ENCODE peak calls at places on chromosomes 5 and 9, in seven cellular contexts. One of them, this sample, is unnamed.

GRCh38 chr5:53151713-53152458 is 42.3 kb upstream of the MOCS2 start:
- DNase-seq in ovary: no peak
- DNase-seq in left ventricle myocardium superior: no peak
- DNase-seq in brain microvascular endothelial cell: peak; percentile 93
- DNase-seq in body of pancreas: peak; percentile 30
- DNase-seq in activated naive CD8-positive, alpha-beta T cell treated with anti-CD3 and anti-CD28 coated beads, Interleukin-2, amount 50 U/mL, for 24 hours: no peak
- DNase-seq in NAMALWA: no peak
- DNase-seq in this sample: no peak

GRCh38 chr5:123717139-123717538 is 205.2 kb downstream of the CSNK1G3 start:
- DNase-seq in NAMALWA: no peak
- DNase-seq in activated naive CD8-positive, alpha-beta T cell treated with anti-CD3 and anti-CD28 coated beads, Interleukin-2, amount 50 U/mL, for 24 hours: no peak
- DNase-seq in body of pancreas: no peak
- DNase-seq in brain microvascular endothelial cell: peak; percentile 47
- DNase-seq in left ventricle myocardium superior: no peak
- DNase-seq in ovary: no peak
- DNase-seq in this sample: no peak

GRCh38 chr5:152560508-152561137 is 155.5 kb upstream of the NMUR2 start:
- DNase-seq in activated naive CD8-positive, alpha-beta T cell treated with anti-CD3 and anti-CD28 coated beads, Interleukin-2, amount 50 U/mL, for 24 hours: peak; percentile 35
- DNase-seq in ovary: no peak
- DNase-seq in NAMALWA: peak; percentile 67
- DNase-seq in brain microvascular endothelial cell: peak; percentile 48
- DNase-seq in left ventricle myocardium superior: peak; percentile 81
- DNase-seq in body of pancreas: peak; percentile 67
- DNase-seq in this sample: peak; percentile 40

GRCh38 chr9:120982851-120983250 is 56.3 kb upstream of the TRAF1 start:
- DNase-seq in NAMALWA: no peak
- DNase-seq in activated naive CD8-positive, alpha-beta T cell treated with anti-CD3 and anti-CD28 coated beads, Interleukin-2, amount 50 U/mL, for 24 hours: no peak
- DNase-seq in left ventricle myocardium superior: no peak
- DNase-seq in body of pancreas: no peak
- DNase-seq in ovary: no peak
- DNase-seq in brain microvascular endothelial cell: no peak
- DNase-seq in this sample: no peak

GRCh38 chr9:36836486-36836885 is 197.6 kb downstream of the PAX5 start:
- DNase-seq in left ventricle myocardium superior: no peak
- DNase-seq in ovary: no peak
- DNase-seq in body of pancreas: no peak
- DNase-seq in NAMALWA: no peak
- DNase-seq in brain microvascular endothelial cell: no peak
- DNase-seq in activated naive CD8-positive, alpha-beta T cell treated with anti-CD3 and anti-CD28 coated beads, Interleukin-2, amount 50 U/mL, for 24 hours: no peak
- DNase-seq in this sample: no peak

GRCh38 chr9:76379494-76379893 is 14.7 kb downstream of the RFK start:
- DNase-seq in body of pancreas: peak; percentile 77
- DNase-seq in NAMALWA: no peak
- DNase-seq in brain microvascular endothelial cell: no peak
- DNase-seq in left ventricle myocardium superior: no peak
- DNase-seq in ovary: no peak
- DNase-seq in activated naive CD8-positive, alpha-beta T cell treated with anti-CD3 and anti-CD28 coated beads, Interleukin-2, amount 50 U/mL, for 24 hours: no peak
- DNase-seq in this sample: no peak

GRCh38 chr9:82490019-82490499 is 501.5 kb downstream of the SPATA31D1 start:
- DNase-seq in NAMALWA: no peak
- DNase-seq in ovary: no peak
- DNase-seq in brain microvascular endothelial cell: peak; percentile 6
- DNase-seq in left ventricle myocardium superior: no peak
- DNase-seq in body of pancreas: no peak
- DNase-seq in activated naive CD8-positive, alpha-beta T cell treated with anti-CD3 and anti-CD28 coated beads, Interleukin-2, amount 50 U/mL, for 24 hours: no peak
- DNase-seq in this sample: no peak

GRCh38 chr5:118791986-118792734 is 196.2 kb downstream of the DTWD2 start:
- DNase-seq in ovary: peak; percentile 27
- DNase-seq in body of pancreas: peak; percentile 69
- DNase-seq in activated naive CD8-positive, alpha-beta T cell treated with anti-CD3 and anti-CD28 coated beads, Interleukin-2, amount 50 U/mL, for 24 hours: peak; percentile 7
- DNase-seq in NAMALWA: peak; percentile 81
- DNase-seq in brain microvascular endothelial cell: peak; percentile 79
- DNase-seq in left ventricle myocardium superior: no peak
- DNase-seq in this sample: peak; percentile 77

GRCh38 chr5:95080456-95080855 is 204.4 kb downstream of the MCTP1 start:
- DNase-seq in NAMALWA: peak; percentile 37
- DNase-seq in ovary: no peak
- DNase-seq in activated naive CD8-positive, alpha-beta T cell treated with anti-CD3 and anti-CD28 coated beads, Interleukin-2, amount 50 U/mL, for 24 hours: no peak
- DNase-seq in brain microvascular endothelial cell: no peak
- DNase-seq in left ventricle myocardium superior: no peak
- DNase-seq in body of pancreas: no peak
- DNase-seq in this sample: no peak

GRCh38 chr5:140322751-140323731 is 20.1 kb upstream of the PFDN1 start:
- DNase-seq in brain microvascular endothelial cell: peak; percentile 95
- DNase-seq in body of pancreas: peak; percentile 88
- DNase-seq in activated naive CD8-positive, alpha-beta T cell treated with anti-CD3 and anti-CD28 coated beads, Interleukin-2, amount 50 U/mL, for 24 hours: no peak
- DNase-seq in left ventricle myocardium superior: peak; percentile 63
- DNase-seq in ovary: no peak
- DNase-seq in NAMALWA: no peak
- DNase-seq in this sample: no peak

GRCh38 chr9:19162956-19163355 is 35.7 kb upstream of the PLIN2 start:
- DNase-seq in left ventricle myocardium superior: no peak
- DNase-seq in activated naive CD8-positive, alpha-beta T cell treated with anti-CD3 and anti-CD28 coated beads, Interleukin-2, amount 50 U/mL, for 24 hours: no peak
- DNase-seq in brain microvascular endothelial cell: peak; percentile 25
- DNase-seq in body of pancreas: peak; percentile 29
- DNase-seq in ovary: no peak
- DNase-seq in NAMALWA: no peak
- DNase-seq in this sample: peak; percentile 41

GRCh38 chr5:64670277-64670676 is 20.0 kb upstream of the SHISAL2B start:
- DNase-seq in brain microvascular endothelial cell: no peak
- DNase-seq in left ventricle myocardium superior: no peak
- DNase-seq in NAMALWA: no peak
- DNase-seq in activated naive CD8-positive, alpha-beta T cell treated with anti-CD3 and anti-CD28 coated beads, Interleukin-2, amount 50 U/mL, for 24 hours: no peak
- DNase-seq in body of pancreas: no peak
- DNase-seq in ovary: no peak
- DNase-seq in this sample: no peak

GRCh38 chr5:93186031-93186682 is 394.9 kb downstream of the NR2F1-AS1 start:
- DNase-seq in ovary: no peak
- DNase-seq in left ventricle myocardium superior: no peak
- DNase-seq in body of pancreas: no peak
- DNase-seq in NAMALWA: no peak
- DNase-seq in brain microvascular endothelial cell: peak; percentile 73
- DNase-seq in activated naive CD8-positive, alpha-beta T cell treated with anti-CD3 and anti-CD28 coated beads, Interleukin-2, amount 50 U/mL, for 24 hours: no peak
- DNase-seq in this sample: no peak

GRCh38 chr5:52754051-52754450 is 33.7 kb upstream of the ITGA1 start:
- DNase-seq in activated naive CD8-positive, alpha-beta T cell treated with anti-CD3 and anti-CD28 coated beads, Interleukin-2, amount 50 U/mL, for 24 hours: no peak
- DNase-seq in brain microvascular endothelial cell: no peak
- DNase-seq in NAMALWA: no peak
- DNase-seq in left ventricle myocardium superior: no peak
- DNase-seq in ovary: no peak
- DNase-seq in body of pancreas: no peak
- DNase-seq in this sample: no peak

GRCh38 chr9:125043148-125043547 is 100.2 kb downstream of the SCAI start:
- DNase-seq in NAMALWA: no peak
- DNase-seq in brain microvascular endothelial cell: no peak
- DNase-seq in body of pancreas: no peak
- DNase-seq in left ventricle myocardium superior: no peak
- DNase-seq in ovary: no peak
- DNase-seq in activated naive CD8-positive, alpha-beta T cell treated with anti-CD3 and anti-CD28 coated beads, Interleukin-2, amount 50 U/mL, for 24 hours: no peak
- DNase-seq in this sample: no peak

GRCh38 chr5:150042459-150042858 is 41.9 kb downstream of the HMGXB3 start:
- DNase-seq in brain microvascular endothelial cell: no peak
- DNase-seq in body of pancreas: no peak
- DNase-seq in NAMALWA: no peak
- DNase-seq in activated naive CD8-positive, alpha-beta T cell treated with anti-CD3 and anti-CD28 coated beads, Interleukin-2, amount 50 U/mL, for 24 hours: no peak
- DNase-seq in ovary: no peak
- DNase-seq in left ventricle myocardium superior: no peak
- DNase-seq in this sample: no peak

GRCh38 chr9:37919166-37919955 is 15.4 kb upstream of the SLC25A51 start:
- DNase-seq in brain microvascular endothelial cell: no peak
- DNase-seq in left ventricle myocardium superior: no peak
- DNase-seq in NAMALWA: no peak
- DNase-seq in body of pancreas: no peak
- DNase-seq in ovary: no peak
- DNase-seq in activated naive CD8-positive, alpha-beta T cell treated with anti-CD3 and anti-CD28 coated beads, Interleukin-2, amount 50 U/mL, for 24 hours: no peak
- DNase-seq in this sample: no peak

GRCh38 chr5:169512385-169512784 is 71.2 kb upstream of the SPDL1 start:
- DNase-seq in brain microvascular endothelial cell: no peak
- DNase-seq in left ventricle myocardium superior: no peak
- DNase-seq in activated naive CD8-positive, alpha-beta T cell treated with anti-CD3 and anti-CD28 coated beads, Interleukin-2, amount 50 U/mL, for 24 hours: no peak
- DNase-seq in ovary: no peak
- DNase-seq in NAMALWA: no peak
- DNase-seq in body of pancreas: no peak
- DNase-seq in this sample: no peak

GRCh38 chr9:35923927-35924763 is 14.9 kb downstream of the SPAAR start:
- DNase-seq in body of pancreas: no peak
- DNase-seq in activated naive CD8-positive, alpha-beta T cell treated with anti-CD3 and anti-CD28 coated beads, Interleukin-2, amount 50 U/mL, for 24 hours: peak; percentile 25
- DNase-seq in NAMALWA: no peak
- DNase-seq in brain microvascular endothelial cell: peak; percentile 96
- DNase-seq in ovary: peak; percentile 76
- DNase-seq in left ventricle myocardium superior: no peak
- DNase-seq in this sample: peak; percentile 58

GRCh38 chr5:140497897-140498296 is 49.6 kb upstream of the EIF4EBP3 start:
- DNase-seq in activated naive CD8-positive, alpha-beta T cell treated with anti-CD3 and anti-CD28 coated beads, Interleukin-2, amount 50 U/mL, for 24 hours: no peak
- DNase-seq in body of pancreas: peak; percentile 56
- DNase-seq in brain microvascular endothelial cell: no peak
- DNase-seq in left ventricle myocardium superior: no peak
- DNase-seq in NAMALWA: no peak
- DNase-seq in ovary: no peak
- DNase-seq in this sample: no peak

GRCh38 chr5:61653802-61654580 is 321.9 kb downstream of the ZSWIM6 start:
- DNase-seq in brain microvascular endothelial cell: no peak
- DNase-seq in body of pancreas: no peak
- DNase-seq in ovary: no peak
- DNase-seq in left ventricle myocardium superior: no peak
- DNase-seq in activated naive CD8-positive, alpha-beta T cell treated with anti-CD3 and anti-CD28 coated beads, Interleukin-2, amount 50 U/mL, for 24 hours: no peak
- DNase-seq in NAMALWA: no peak
- DNase-seq in this sample: no peak

GRCh38 chr9:128383007-128383753 is 12.0 kb downstream of the URM1 start:
- DNase-seq in ovary: no peak
- DNase-seq in brain microvascular endothelial cell: no peak
- DNase-seq in NAMALWA: no peak
- DNase-seq in activated naive CD8-positive, alpha-beta T cell treated with anti-CD3 and anti-CD28 coated beads, Interleukin-2, amount 50 U/mL, for 24 hours: no peak
- DNase-seq in body of pancreas: peak; percentile 12
- DNase-seq in left ventricle myocardium superior: no peak
- DNase-seq in this sample: no peak

GRCh38 chr5:180137401-180138213 is 66.0 kb upstream of the RNF130 start:
- DNase-seq in brain microvascular endothelial cell: no peak
- DNase-seq in activated naive CD8-positive, alpha-beta T cell treated with anti-CD3 and anti-CD28 coated beads, Interleukin-2, amount 50 U/mL, for 24 hours: no peak
- DNase-seq in body of pancreas: no peak
- DNase-seq in left ventricle myocardium superior: peak; percentile 16
- DNase-seq in NAMALWA: no peak
- DNase-seq in ovary: no peak
- DNase-seq in this sample: no peak

GRCh38 chr9:3434594-3434993 is 91.2 kb downstream of the RFX3 start:
- DNase-seq in ovary: no peak
- DNase-seq in body of pancreas: no peak
- DNase-seq in activated naive CD8-positive, alpha-beta T cell treated with anti-CD3 and anti-CD28 coated beads, Interleukin-2, amount 50 U/mL, for 24 hours: no peak
- DNase-seq in NAMALWA: no peak
- DNase-seq in brain microvascular endothelial cell: no peak
- DNase-seq in left ventricle myocardium superior: no peak
- DNase-seq in this sample: no peak

GRCh38 chr9:106479679-106480078 is 383.3 kb upstream of the ZNF462 start:
- DNase-seq in left ventricle myocardium superior: no peak
- DNase-seq in activated naive CD8-positive, alpha-beta T cell treated with anti-CD3 and anti-CD28 coated beads, Interleukin-2, amount 50 U/mL, for 24 hours: no peak
- DNase-seq in ovary: no peak
- DNase-seq in NAMALWA: no peak
- DNase-seq in brain microvascular endothelial cell: no peak
- DNase-seq in body of pancreas: no peak
- DNase-seq in this sample: no peak

GRCh38 chr9:132575005-132575609 is 7.3 kb upstream of the BARHL1 start:
- DNase-seq in brain microvascular endothelial cell: peak; percentile 63
- DNase-seq in left ventricle myocardium superior: peak; percentile 81
- DNase-seq in ovary: no peak
- DNase-seq in activated naive CD8-positive, alpha-beta T cell treated with anti-CD3 and anti-CD28 coated beads, Interleukin-2, amount 50 U/mL, for 24 hours: peak; percentile 72
- DNase-seq in body of pancreas: peak; percentile 67
- DNase-seq in NAMALWA: peak; percentile 54
- DNase-seq in this sample: peak; percentile 71

GRCh38 chr5:39080597-39081204 is 6.5 kb upstream of the RICTOR start:
- DNase-seq in activated naive CD8-positive, alpha-beta T cell treated with anti-CD3 and anti-CD28 coated beads, Interleukin-2, amount 50 U/mL, for 24 hours: peak; percentile 36
- DNase-seq in brain microvascular endothelial cell: peak; percentile 25
- DNase-seq in left ventricle myocardium superior: no peak
- DNase-seq in NAMALWA: peak; percentile 57
- DNase-seq in body of pancreas: peak; percentile 69
- DNase-seq in ovary: peak; percentile 60
- DNase-seq in this sample: peak; percentile 55

GRCh38 chr5:124570285-124571035 is 176.0 kb downstream of the ZNF608 start:
- DNase-seq in NAMALWA: no peak
- DNase-seq in body of pancreas: no peak
- DNase-seq in brain microvascular endothelial cell: no peak
- DNase-seq in left ventricle myocardium superior: peak; percentile 32
- DNase-seq in activated naive CD8-positive, alpha-beta T cell treated with anti-CD3 and anti-CD28 coated beads, Interleukin-2, amount 50 U/mL, for 24 hours: no peak
- DNase-seq in ovary: peak; percentile 32
- DNase-seq in this sample: no peak

GRCh38 chr5:76544268-76544926 is 78.8 kb downstream of the F2RL2 start:
- DNase-seq in NAMALWA: peak; percentile 26
- DNase-seq in brain microvascular endothelial cell: peak; percentile 39
- DNase-seq in body of pancreas: peak; percentile 87
- DNase-seq in ovary: no peak
- DNase-seq in activated naive CD8-positive, alpha-beta T cell treated with anti-CD3 and anti-CD28 coated beads, Interleukin-2, amount 50 U/mL, for 24 hours: peak; percentile 51
- DNase-seq in left ventricle myocardium superior: no peak
- DNase-seq in this sample: peak; percentile 70

GRCh38 chr5:177446184-177447065 is at the start of gene PRR7:
- DNase-seq in body of pancreas: peak; percentile 57
- DNase-seq in activated naive CD8-positive, alpha-beta T cell treated with anti-CD3 and anti-CD28 coated beads, Interleukin-2, amount 50 U/mL, for 24 hours: peak; percentile 80
- DNase-seq in ovary: peak; percentile 58
- DNase-seq in left ventricle myocardium superior: peak; percentile 80
- DNase-seq in brain microvascular endothelial cell: peak; percentile 52
- DNase-seq in NAMALWA: peak; percentile 71
- DNase-seq in this sample: peak; percentile 75

GRCh38 chr5:88830567-88830966 is 52.4 kb downstream of the MEF2C start:
- DNase-seq in activated naive CD8-positive, alpha-beta T cell treated with anti-CD3 and anti-CD28 coated beads, Interleukin-2, amount 50 U/mL, for 24 hours: no peak
- DNase-seq in brain microvascular endothelial cell: no peak
- DNase-seq in NAMALWA: peak; percentile 37
- DNase-seq in left ventricle myocardium superior: no peak
- DNase-seq in ovary: no peak
- DNase-seq in body of pancreas: no peak
- DNase-seq in this sample: no peak

GRCh38 chr5:17316973-17317459 is 99.6 kb downstream of the BASP1 start:
- DNase-seq in ovary: no peak
- DNase-seq in activated naive CD8-positive, alpha-beta T cell treated with anti-CD3 and anti-CD28 coated beads, Interleukin-2, amount 50 U/mL, for 24 hours: no peak
- DNase-seq in body of pancreas: peak; percentile 18
- DNase-seq in brain microvascular endothelial cell: peak; percentile 29
- DNase-seq in NAMALWA: peak; percentile 77
- DNase-seq in left ventricle myocardium superior: no peak
- DNase-seq in this sample: peak; percentile 67

This sample was measured in KBM-7.